ENCODE peak calls at places on chromosomes 6 and 20, in ten cellular contexts. One of them, this sample, is unnamed.
A peak's percentile ranks its signal among the peaks of the same experiment; 100 is the strongest.

GRCh38 chr6:150325093-150325772 is 43.6 kb upstream of the IYD start:
- DNase-seq in adrenal gland: no peak
- DNase-seq in gastrocnemius medialis: no peak
- DNase-seq in Panc1: no peak
- DNase-seq in body of pancreas: no peak
- DNase-seq in mammary epithelial cell: peak; percentile 46
- DNase-seq in left lung: no peak
- DNase-seq in fibroblast of lung: no peak
- DNase-seq in coronary artery: no peak
- DNase-seq in heart left ventricle: no peak
- DNase-seq in this sample: no peak

GRCh38 chr6:150686566-150686965 is 86.9 kb downstream of the PLEKHG1 start:
- DNase-seq in adrenal gland: no peak
- DNase-seq in gastrocnemius medialis: no peak
- DNase-seq in Panc1: no peak
- DNase-seq in body of pancreas: no peak
- DNase-seq in mammary epithelial cell: peak; percentile 64
- DNase-seq in left lung: peak; percentile 61
- DNase-seq in fibroblast of lung: no peak
- DNase-seq in coronary artery: no peak
- DNase-seq in heart left ventricle: no peak
- DNase-seq in this sample: no peak

GRCh38 chr20:15930324-15931305 is 642.6 kb downstream of the KIF16B start:
- DNase-seq in adrenal gland: no peak
- DNase-seq in gastrocnemius medialis: peak; percentile 14
- DNase-seq in Panc1: no peak
- DNase-seq in body of pancreas: no peak
- DNase-seq in mammary epithelial cell: peak; percentile 61
- DNase-seq in left lung: no peak
- DNase-seq in fibroblast of lung: peak; percentile 44
- DNase-seq in coronary artery: no peak
- DNase-seq in heart left ventricle: no peak
- DNase-seq in this sample: no peak

GRCh38 chr6:147244832-147245231 is 40.6 kb downstream of the STXBP5 start:
- DNase-seq in adrenal gland: no peak
- DNase-seq in gastrocnemius medialis: no peak
- DNase-seq in Panc1: no peak
- DNase-seq in body of pancreas: peak; percentile 10
- DNase-seq in mammary epithelial cell: no peak
- DNase-seq in left lung: no peak
- DNase-seq in fibroblast of lung: peak; percentile 31
- DNase-seq in coronary artery: no peak
- DNase-seq in heart left ventricle: no peak
- DNase-seq in this sample: no peak

GRCh38 chr6:45163952-45164766 is 164.0 kb upstream of the RUNX2 start:
- DNase-seq in adrenal gland: no peak
- DNase-seq in gastrocnemius medialis: no peak
- DNase-seq in Panc1: no peak
- DNase-seq in body of pancreas: no peak
- DNase-seq in mammary epithelial cell: peak; percentile 89
- DNase-seq in left lung: no peak
- DNase-seq in fibroblast of lung: no peak
- DNase-seq in coronary artery: no peak
- DNase-seq in heart left ventricle: no peak
- DNase-seq in this sample: no peak

GRCh38 chr6:48101277-48101676 is 9.7 kb downstream of the PTCHD4 start:
- DNase-seq in adrenal gland: no peak
- DNase-seq in gastrocnemius medialis: no peak
- DNase-seq in Panc1: no peak
- DNase-seq in body of pancreas: no peak
- DNase-seq in mammary epithelial cell: peak; percentile 76
- DNase-seq in left lung: no peak
- DNase-seq in fibroblast of lung: peak; percentile 19
- DNase-seq in coronary artery: no peak
- DNase-seq in heart left ventricle: no peak
- DNase-seq in this sample: no peak

GRCh38 chr6:17962436-17963031 is 24.9 kb downstream of the KIF13A start:
- DNase-seq in adrenal gland: no peak
- DNase-seq in gastrocnemius medialis: peak; percentile 72
- DNase-seq in Panc1: no peak
- DNase-seq in body of pancreas: peak; percentile 24
- DNase-seq in mammary epithelial cell: peak; percentile 90
- DNase-seq in left lung: no peak
- DNase-seq in fibroblast of lung: peak; percentile 93
- DNase-seq in coronary artery: no peak
- DNase-seq in heart left ventricle: peak; percentile 81
- DNase-seq in this sample: peak; percentile 91

GRCh38 chr6:106064103-106064502 is 22.0 kb upstream of the PRDM1 start:
- DNase-seq in adrenal gland: no peak
- DNase-seq in gastrocnemius medialis: no peak
- DNase-seq in Panc1: no peak
- DNase-seq in body of pancreas: no peak
- DNase-seq in mammary epithelial cell: peak; percentile 18
- DNase-seq in left lung: no peak
- DNase-seq in fibroblast of lung: no peak
- DNase-seq in coronary artery: no peak
- DNase-seq in heart left ventricle: no peak
- DNase-seq in this sample: no peak

GRCh38 chr6:28522594-28523557 is 2.8 kb upstream of the GPX5 start:
- DNase-seq in adrenal gland: no peak
- DNase-seq in gastrocnemius medialis: no peak
- DNase-seq in Panc1: no peak
- DNase-seq in body of pancreas: no peak
- DNase-seq in mammary epithelial cell: no peak
- DNase-seq in left lung: no peak
- DNase-seq in fibroblast of lung: no peak
- DNase-seq in coronary artery: no peak
- DNase-seq in heart left ventricle: no peak
- DNase-seq in this sample: no peak

GRCh38 chr20:12255571-12255970 is 337.9 kb downstream of the BTBD3 start:
- DNase-seq in adrenal gland: no peak
- DNase-seq in gastrocnemius medialis: no peak
- DNase-seq in Panc1: no peak
- DNase-seq in body of pancreas: no peak
- DNase-seq in mammary epithelial cell: no peak
- DNase-seq in left lung: no peak
- DNase-seq in fibroblast of lung: no peak
- DNase-seq in coronary artery: no peak
- DNase-seq in heart left ventricle: no peak
- DNase-seq in this sample: no peak

GRCh38 chr20:43068482-43068881 is 121.2 kb downstream of the PTPRT start:
- DNase-seq in adrenal gland: no peak
- DNase-seq in gastrocnemius medialis: no peak
- DNase-seq in Panc1: no peak
- DNase-seq in body of pancreas: no peak
- DNase-seq in mammary epithelial cell: no peak
- DNase-seq in left lung: no peak
- DNase-seq in fibroblast of lung: no peak
- DNase-seq in coronary artery: no peak
- DNase-seq in heart left ventricle: no peak
- DNase-seq in this sample: no peak

GRCh38 chr6:35922139-35922554 is 1.2 kb upstream of the SRPK1 start:
- DNase-seq in adrenal gland: no peak
- DNase-seq in gastrocnemius medialis: no peak
- DNase-seq in Panc1: no peak
- DNase-seq in body of pancreas: no peak
- DNase-seq in mammary epithelial cell: no peak
- DNase-seq in left lung: no peak
- DNase-seq in fibroblast of lung: no peak
- DNase-seq in coronary artery: no peak
- DNase-seq in heart left ventricle: no peak
- DNase-seq in this sample: no peak
- H3K4me3 ChIP-seq in adrenal gland: no peak overlapping the region
- H3K4me3 ChIP-seq in gastrocnemius medialis: peak overlapping the region; percentile 71
- H3K4me3 ChIP-seq in Panc1: peak overlapping the region; percentile 87
- H3K4me3 ChIP-seq in body of pancreas: no peak overlapping the region
- H3K4me3 ChIP-seq in mammary epithelial cell: no peak overlapping the region
- H3K4me3 ChIP-seq in left lung: no peak overlapping the region
- H3K4me3 ChIP-seq in fibroblast of lung: no peak overlapping the region
- H3K4me3 ChIP-seq in coronary artery: no peak overlapping the region
- H3K4me3 ChIP-seq in heart left ventricle: no peak overlapping the region
- H3K4me3 ChIP-seq in this sample: no peak overlapping the region

GRCh38 chr6:81906709-81907204 is 154.3 kb upstream of the TENT5A start:
- DNase-seq in adrenal gland: no peak
- DNase-seq in gastrocnemius medialis: no peak
- DNase-seq in Panc1: no peak
- DNase-seq in body of pancreas: no peak
- DNase-seq in mammary epithelial cell: peak; percentile 8
- DNase-seq in left lung: no peak
- DNase-seq in fibroblast of lung: no peak
- DNase-seq in coronary artery: no peak
- DNase-seq in heart left ventricle: no peak
- DNase-seq in this sample: no peak
- H3K27ac ChIP-seq in adrenal gland: no peak overlapping the region
- H3K27ac ChIP-seq in gastrocnemius medialis: no peak overlapping the region
- H3K27ac ChIP-seq in Panc1: no peak overlapping the region
- H3K27ac ChIP-seq in body of pancreas: no peak overlapping the region
- H3K27ac ChIP-seq in mammary epithelial cell: no peak overlapping the region
- H3K27ac ChIP-seq in left lung: no peak overlapping the region
- H3K27ac ChIP-seq in fibroblast of lung: no peak overlapping the region
- H3K27ac ChIP-seq in coronary artery: no peak overlapping the region
- H3K27ac ChIP-seq in heart left ventricle: no peak overlapping the region
- H3K27ac ChIP-seq in this sample: no peak overlapping the region

GRCh38 chr20:52104546-52105044 is 87.0 kb downstream of the ZFP64 start:
- DNase-seq in adrenal gland: no peak
- DNase-seq in gastrocnemius medialis: no peak
- DNase-seq in Panc1: no peak
- DNase-seq in body of pancreas: no peak
- DNase-seq in mammary epithelial cell: no peak
- DNase-seq in left lung: no peak
- DNase-seq in fibroblast of lung: peak; percentile 19
- DNase-seq in coronary artery: no peak
- DNase-seq in heart left ventricle: no peak
- DNase-seq in this sample: no peak
- H3K4me3 ChIP-seq in adrenal gland: no peak overlapping the region
- H3K4me3 ChIP-seq in gastrocnemius medialis: peak overlapping the region; percentile 37
- H3K4me3 ChIP-seq in Panc1: no peak overlapping the region
- H3K4me3 ChIP-seq in body of pancreas: no peak overlapping the region
- H3K4me3 ChIP-seq in mammary epithelial cell: peak overlapping the region; percentile 48
- H3K4me3 ChIP-seq in left lung: peak overlapping the region; percentile 24
- H3K4me3 ChIP-seq in fibroblast of lung: peak overlapping the region; percentile 76
- H3K4me3 ChIP-seq in coronary artery: peak overlapping the region; percentile 68
- H3K4me3 ChIP-seq in heart left ventricle: peak overlapping the region; percentile 46
- H3K4me3 ChIP-seq in this sample: no peak overlapping the region

GRCh38 chr20:48794360-48794759 is 33.4 kb downstream of the PREX1 start:
- DNase-seq in adrenal gland: no peak
- DNase-seq in gastrocnemius medialis: no peak
- DNase-seq in Panc1: no peak
- DNase-seq in body of pancreas: no peak
- DNase-seq in mammary epithelial cell: no peak
- DNase-seq in left lung: peak; percentile 79
- DNase-seq in fibroblast of lung: no peak
- DNase-seq in coronary artery: no peak
- DNase-seq in heart left ventricle: no peak
- DNase-seq in this sample: no peak

GRCh38 chr20:48795058-48795457 is 32.7 kb downstream of the PREX1 start:
- DNase-seq in adrenal gland: no peak
- DNase-seq in gastrocnemius medialis: no peak
- DNase-seq in Panc1: no peak
- DNase-seq in body of pancreas: no peak
- DNase-seq in mammary epithelial cell: no peak
- DNase-seq in left lung: no peak
- DNase-seq in fibroblast of lung: no peak
- DNase-seq in coronary artery: no peak
- DNase-seq in heart left ventricle: no peak
- DNase-seq in this sample: no peak

GRCh38 chr20:48797275-48797825 is 30.4 kb downstream of the PREX1 start:
- DNase-seq in adrenal gland: no peak
- DNase-seq in gastrocnemius medialis: no peak
- DNase-seq in Panc1: no peak
- DNase-seq in body of pancreas: no peak
- DNase-seq in mammary epithelial cell: no peak
- DNase-seq in left lung: peak; percentile 83
- DNase-seq in fibroblast of lung: no peak
- DNase-seq in coronary artery: no peak
- DNase-seq in heart left ventricle: peak; percentile 48
- DNase-seq in this sample: peak; percentile 96

GRCh38 chr20:48793776-48794175 is 34.0 kb downstream of the PREX1 start:
- DNase-seq in adrenal gland: no peak
- DNase-seq in gastrocnemius medialis: no peak
- DNase-seq in Panc1: no peak
- DNase-seq in body of pancreas: no peak
- DNase-seq in mammary epithelial cell: no peak
- DNase-seq in left lung: no peak
- DNase-seq in fibroblast of lung: no peak
- DNase-seq in coronary artery: no peak
- DNase-seq in heart left ventricle: no peak
- DNase-seq in this sample: no peak

GRCh38 chr20:48795732-48796131 is 32.1 kb downstream of the PREX1 start:
- DNase-seq in adrenal gland: no peak
- DNase-seq in gastrocnemius medialis: no peak
- DNase-seq in Panc1: no peak
- DNase-seq in body of pancreas: no peak
- DNase-seq in mammary epithelial cell: no peak
- DNase-seq in left lung: no peak
- DNase-seq in fibroblast of lung: no peak
- DNase-seq in coronary artery: no peak
- DNase-seq in heart left ventricle: no peak
- DNase-seq in this sample: peak; percentile 61
- H3K27ac ChIP-seq in adrenal gland: no peak overlapping the region
- H3K27ac ChIP-seq in gastrocnemius medialis: no peak overlapping the region
- H3K27ac ChIP-seq in Panc1: no peak overlapping the region
- H3K27ac ChIP-seq in body of pancreas: no peak overlapping the region
- H3K27ac ChIP-seq in mammary epithelial cell: no peak overlapping the region
- H3K27ac ChIP-seq in left lung: no peak overlapping the region
- H3K27ac ChIP-seq in fibroblast of lung: no peak overlapping the region
- H3K27ac ChIP-seq in coronary artery: no peak overlapping the region
- H3K27ac ChIP-seq in heart left ventricle: no peak overlapping the region
- H3K27ac ChIP-seq in this sample: peak overlapping the region; percentile 99

DNA sequence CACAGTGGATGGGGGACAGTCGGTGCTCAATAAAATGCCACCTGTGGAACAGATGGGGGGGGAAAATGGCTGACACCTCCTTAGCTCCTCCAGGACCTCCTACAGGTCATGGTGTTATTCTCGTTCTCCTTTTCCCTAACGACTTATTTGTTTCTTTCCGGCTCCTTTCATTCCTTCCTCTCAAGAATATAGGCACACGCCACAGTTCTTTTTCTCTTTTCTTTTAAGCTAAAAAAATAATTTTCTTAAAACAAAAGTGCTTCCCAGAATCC is 1.4 kb upstream of the RNASET2 start:
- DNase-seq in adrenal gland: no peak
- DNase-seq in gastrocnemius medialis: no peak
- DNase-seq in Panc1: no peak
- DNase-seq in body of pancreas: no peak
- DNase-seq in mammary epithelial cell: no peak
- DNase-seq in left lung: no peak
- DNase-seq in fibroblast of lung: no peak
- DNase-seq in coronary artery: no peak
- DNase-seq in heart left ventricle: no peak
- DNase-seq in this sample: no peak
- H3K4me3 ChIP-seq in adrenal gland: no peak overlapping the region
- H3K4me3 ChIP-seq in gastrocnemius medialis: no peak overlapping the region
- H3K4me3 ChIP-seq in Panc1: no peak overlapping the region
- H3K4me3 ChIP-seq in body of pancreas: no peak overlapping the region
- H3K4me3 ChIP-seq in mammary epithelial cell: no peak overlapping the region
- H3K4me3 ChIP-seq in left lung: no peak overlapping the region
- H3K4me3 ChIP-seq in fibroblast of lung: no peak overlapping the region
- H3K4me3 ChIP-seq in coronary artery: no peak overlapping the region
- H3K4me3 ChIP-seq in heart left ventricle: peak overlapping the region; percentile 98
- H3K4me3 ChIP-seq in this sample: no peak overlapping the region